ENCODE peak calls at places on chromosome 2, in eight cellular contexts. K, S, G, R, N, P, W and E are unnamed samples.

GRCh38 chr2:37623971-37624897 is 47.2 kb downstream of the CDC42EP3 start:
- DNase-seq in K (no peak), S (peak), G (no peak), R (no peak), N (no peak), P (no peak), W (peak), E (peak)

GRCh38 chr2:121587131-121587530 is 56.5 kb downstream of the RNU4ATAC start:
- DNase-seq in K (no peak), S (no peak), G (no peak), R (no peak), N (no peak), P (no peak), W (no peak), E (no peak)

GRCh38 chr2:154425999-154426398 is 272.5 kb upstream of the KCNJ3 start:
- DNase-seq in K (no peak), S (no peak), G (peak), R (no peak), N (no peak), P (no peak), W (peak), E (no peak)

GRCh38 chr2:104854507-104855173 is 725 bp downstream of the POU3F3 start:
- DNase-seq in K (no peak), S (peak), G (no peak), R (no peak), N (no peak), P (no peak), W (no peak), E (no peak)

GRCh38 chr2:144489315-144489920 is 30.5 kb downstream of the ZEB2 start:
- DNase-seq in K (no peak), S (no peak), G (no peak), R (no peak), N (no peak), P (no peak), W (no peak), E (no peak)

GRCh38 chr2:176852667-176853066 is 359.9 kb upstream of the HNRNPA3 start:
- DNase-seq in K (no peak), S (no peak), G (no peak), R (no peak), N (no peak), P (peak), W (peak), E (no peak)

GRCh38 chr2:168348076-168348475 is 100.7 kb upstream of the STK39 start:
- DNase-seq in K (no peak), S (peak), G (peak), R (no peak), N (no peak), P (no peak), W (peak), E (peak)

GRCh38 chr2:94871226-94872087 is at the start of gene TEKT4:
- DNase-seq in K (no peak), S (no peak), G (no peak), R (no peak), N (no peak), P (peak), W (peak), E (no peak)

GRCh38 chr2:130302164-130302886 is 40.4 kb upstream of the IMP4 start:
- DNase-seq in K (no peak), S (no peak), G (no peak), R (no peak), N (no peak), P (no peak), W (no peak), E (no peak)